ENCODE peak calls at places on chromosomes 3 and 15, in seven cellular contexts. One of them, this sample, is unnamed.

GRCh38 chr3:49173116-49173791 is 1.9 kb downstream of the KLHDC8B start:
- DNase-seq in activated CD8-positive, alpha-beta memory T cell treated with anti-CD3 and anti-CD28 coated beads for 48 hours: no peak
- DNase-seq in AG08395: no peak
- DNase-seq in WTC11: peak
- DNase-seq in stimulated activated CD4-positive, alpha-beta T cell treated with anti-CD3 and anti-CD28 coated beads, Interleukin-4, amount 100 ng/mL, for 24 hours: no peak
- DNase-seq in SJSA1: no peak
- DNase-seq in nephron progenitor cell: peak
- DNase-seq in this sample: no peak

GRCh38 chr3:14388200-14388599 is 14.2 kb upstream of the SLC6A6 start:
- DNase-seq in activated CD8-positive, alpha-beta memory T cell treated with anti-CD3 and anti-CD28 coated beads for 48 hours: no peak
- DNase-seq in AG08395: peak
- DNase-seq in WTC11: no peak
- DNase-seq in stimulated activated CD4-positive, alpha-beta T cell treated with anti-CD3 and anti-CD28 coated beads, Interleukin-4, amount 100 ng/mL, for 24 hours: no peak
- DNase-seq in SJSA1: no peak
- DNase-seq in nephron progenitor cell: no peak
- DNase-seq in this sample: no peak

GRCh38 chr15:49860101-49860500 is 239.3 kb downstream of the DTWD1 start:
- DNase-seq in activated CD8-positive, alpha-beta memory T cell treated with anti-CD3 and anti-CD28 coated beads for 48 hours: no peak
- DNase-seq in AG08395: peak
- DNase-seq in WTC11: no peak
- DNase-seq in stimulated activated CD4-positive, alpha-beta T cell treated with anti-CD3 and anti-CD28 coated beads, Interleukin-4, amount 100 ng/mL, for 24 hours: no peak
- DNase-seq in SJSA1: no peak
- DNase-seq in nephron progenitor cell: no peak
- DNase-seq in this sample: no peak

GRCh38 chr3:107855710-107856109 is 235.1 kb downstream of the CD47 start:
- DNase-seq in activated CD8-positive, alpha-beta memory T cell treated with anti-CD3 and anti-CD28 coated beads for 48 hours: no peak
- DNase-seq in AG08395: no peak
- DNase-seq in WTC11: no peak
- DNase-seq in stimulated activated CD4-positive, alpha-beta T cell treated with anti-CD3 and anti-CD28 coated beads, Interleukin-4, amount 100 ng/mL, for 24 hours: no peak
- DNase-seq in SJSA1: no peak
- DNase-seq in nephron progenitor cell: no peak
- DNase-seq in this sample: no peak

GRCh38 chr3:43296565-43296964 is 10.2 kb downstream of the SNRK start:
- DNase-seq in activated CD8-positive, alpha-beta memory T cell treated with anti-CD3 and anti-CD28 coated beads for 48 hours: no peak
- DNase-seq in AG08395: no peak
- DNase-seq in WTC11: no peak
- DNase-seq in stimulated activated CD4-positive, alpha-beta T cell treated with anti-CD3 and anti-CD28 coated beads, Interleukin-4, amount 100 ng/mL, for 24 hours: peak
- DNase-seq in SJSA1: no peak
- DNase-seq in nephron progenitor cell: no peak
- DNase-seq in this sample: peak

GRCh38 chr3:180447156-180447555 is 154.8 kb upstream of the TTC14 start:
- DNase-seq in activated CD8-positive, alpha-beta memory T cell treated with anti-CD3 and anti-CD28 coated beads for 48 hours: no peak
- DNase-seq in AG08395: no peak
- DNase-seq in WTC11: no peak
- DNase-seq in stimulated activated CD4-positive, alpha-beta T cell treated with anti-CD3 and anti-CD28 coated beads, Interleukin-4, amount 100 ng/mL, for 24 hours: no peak
- DNase-seq in SJSA1: no peak
- DNase-seq in nephron progenitor cell: no peak
- DNase-seq in this sample: no peak

GRCh38 chr3:50345586-50345985 is at the start of gene ZMYND10:
- DNase-seq in activated CD8-positive, alpha-beta memory T cell treated with anti-CD3 and anti-CD28 coated beads for 48 hours: no peak
- DNase-seq in AG08395: peak
- DNase-seq in WTC11: peak
- DNase-seq in stimulated activated CD4-positive, alpha-beta T cell treated with anti-CD3 and anti-CD28 coated beads, Interleukin-4, amount 100 ng/mL, for 24 hours: peak
- DNase-seq in SJSA1: peak
- DNase-seq in nephron progenitor cell: peak
- DNase-seq in this sample: peak

GRCh38 chr3:171347017-171347979 is 112.9 kb downstream of the TNIK start:
- DNase-seq in activated CD8-positive, alpha-beta memory T cell treated with anti-CD3 and anti-CD28 coated beads for 48 hours: no peak
- DNase-seq in AG08395: no peak
- DNase-seq in WTC11: no peak
- DNase-seq in stimulated activated CD4-positive, alpha-beta T cell treated with anti-CD3 and anti-CD28 coated beads, Interleukin-4, amount 100 ng/mL, for 24 hours: no peak
- DNase-seq in SJSA1: no peak
- DNase-seq in nephron progenitor cell: no peak
- DNase-seq in this sample: no peak

GRCh38 chr15:62209322-62209721 is 44.2 kb upstream of the C2CD4B start:
- DNase-seq in activated CD8-positive, alpha-beta memory T cell treated with anti-CD3 and anti-CD28 coated beads for 48 hours: no peak
- DNase-seq in AG08395: no peak
- DNase-seq in WTC11: no peak
- DNase-seq in stimulated activated CD4-positive, alpha-beta T cell treated with anti-CD3 and anti-CD28 coated beads, Interleukin-4, amount 100 ng/mL, for 24 hours: no peak
- DNase-seq in SJSA1: no peak
- DNase-seq in nephron progenitor cell: no peak
- DNase-seq in this sample: no peak

This sample was measured in T-helper 9 cell.